ENCODE peak calls at places on chromosomes 5 and 9, in seven cellular contexts. F, M, S, X, P, N and B are unnamed samples. For H3K4me1 and H3K36me3, the result is how much of the 10 kb centered on the place peaks cover.

GRCh38 chr5:65808261-65808741 is 86.3 kb downstream of the NLN start:
- DNase-seq in F (no peak), N (no peak), M (no peak), P (no peak), X (no peak), S (no peak), B (no peak)

GRCh38 chr9:4371108-4371507 is 71.2 kb upstream of the GLIS3 start:
- DNase-seq in S (no peak), F (no peak), P (no peak), M (no peak), X (no peak), N (no peak), B (no peak)

GRCh38 chr5:8842906-8843590 is 702.8 kb downstream of the SEMA5A start:
- DNase-seq in N (no peak), S (no peak), M (no peak), P (no peak), X (no peak), F (no peak), B (no peak)

GRCh38 chr5:161546463-161547301 is at the start of gene GABRB2:
- DNase-seq in F (no peak), P (peak), X (peak), M (peak), S (peak), N (no peak), B (peak)

GRCh38 chr5:137487600-137487999 is 11.5 kb downstream of the SPOCK1 start:
- DNase-seq in N (no peak), X (no peak), S (no peak), F (peak), P (peak), M (no peak), B (peak)

GRCh38 chr5:134142806-134143205 is 28.3 kb downstream of the TCF7 start:
- DNase-seq in F (peak), S (peak), M (no peak), N (peak), P (no peak), X (peak), B (peak)

GRCh38 chr9:90013778-90014177 is 409.0 kb downstream of the GADD45G start:
- DNase-seq in P (no peak), F (no peak), N (no peak), M (no peak), S (no peak), X (no peak), B (no peak)

GRCh38 chr5:64691333-64691732 is 1.0 kb downstream of the SHISAL2B start:
- DNase-seq in X (no peak), F (no peak), S (no peak), P (no peak), N (no peak), M (no peak), B (no peak)

GRCh38 chr5:151923865-151924264 is 786 bp downstream of the GLRA1 start:
- DNase-seq in P (no peak), F (no peak), M (no peak), X (no peak), N (no peak), S (peak), B (no peak)

GRCh38 chr5:53166101-53166500 is 56.5 kb upstream of the MOCS2 start:
- DNase-seq in M (no peak), P (no peak), N (no peak), F (no peak), X (no peak), S (no peak), B (no peak)

GRCh38 chr5:80957031-80957761 is 3.0 kb upstream of the RASGRF2 start:
- DNase-seq in X (no peak), P (no peak), N (no peak), S (no peak), F (no peak), M (no peak), B (no peak)

GRCh38 chr5:80959138-80959537 is 1.0 kb upstream of the RASGRF2 start:
- DNase-seq in F (no peak), X (no peak), M (no peak), S (no peak), N (no peak), P (no peak), B (no peak)

GRCh38 chr5:80959768-80960442 is at the start of gene RASGRF2:
- DNase-seq in N (peak), F (no peak), X (peak), S (no peak), P (peak), M (no peak), B (no peak)

GRCh38 chr5:80960531-80961375 is 590 bp downstream of the RASGRF2 start:
- DNase-seq in X (peak), P (peak), M (no peak), N (no peak), S (no peak), F (no peak), B (no peak)

GRCh38 chr5:80958611-80959010 is 1.6 kb upstream of the RASGRF2 start:
- DNase-seq in P (no peak), F (no peak), M (no peak), N (no peak), S (no peak), X (no peak), B (no peak)
- H3K4me3 ChIP-seq in P (no peak), F (no peak), M (no peak), N (no peak), S (no peak), X (no peak), B (no peak)

GRCh38 chr9:134655591-134656333 is 14.2 kb downstream of the COL5A1 start:
- DNase-seq in N (no peak), X (peak), P (peak), S (no peak), M (no peak), F (no peak), B (no peak)
- H3K4me1 ChIP-seq in N (under half), X (under half), P (under half), S (under half), M (under half), F (under half), B (under half)

GRCh38 chr5:157236423-157236822 is 29.5 kb upstream of the CYFIP2 start:
- DNase-seq in M (no peak), X (no peak), P (no peak), N (no peak), F (no peak), S (no peak), B (no peak)

GRCh38 chr5:157230610-157231009 is 35.3 kb upstream of the CYFIP2 start:
- DNase-seq in M (no peak), N (no peak), P (no peak), S (no peak), X (no peak), F (no peak), B (no peak)

GRCh38 chr5:157233515-157233914 is 32.4 kb upstream of the CYFIP2 start:
- DNase-seq in M (no peak), P (no peak), N (no peak), F (no peak), S (no peak), X (no peak), B (no peak)

DNA sequence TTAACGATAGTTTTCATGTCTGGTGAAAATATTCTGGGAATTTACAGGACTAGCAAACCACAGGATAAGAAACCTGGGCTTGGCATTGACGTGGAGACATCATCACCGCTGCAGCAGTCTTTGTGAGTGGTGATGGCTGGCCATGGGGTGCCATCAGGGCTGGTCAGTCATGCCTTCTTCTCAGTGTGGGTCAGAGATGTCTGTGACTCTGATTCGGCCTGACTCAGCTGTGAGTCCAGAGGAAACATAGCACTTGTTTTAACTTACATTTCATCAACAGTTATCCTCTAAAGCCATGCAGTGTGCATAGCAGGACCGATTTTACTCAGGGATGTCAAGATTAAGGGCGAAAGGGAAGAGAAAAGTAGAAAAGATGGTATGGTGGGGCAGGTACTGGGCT is 33.2 kb upstream of the CYFIP2 start:
- DNase-seq in M (no peak), S (no peak), N (no peak), F (no peak), X (no peak), P (no peak), B (no peak)
- H3K36me3 ChIP-seq in M (under half), S (under half), N (under half), F (under half), X (under half), P (under half), B (under half)

GRCh38 chr5:173237821-173238220 is 2.8 kb upstream of the NKX2-5 start:
- DNase-seq in S (no peak), M (no peak), F (no peak), N (no peak), X (no peak), P (no peak), B (no peak)

GRCh38 chr5:173240091-173241050 is 5.4 kb upstream of the NKX2-5 start:
- DNase-seq in S (no peak), P (no peak), M (no peak), N (no peak), X (no peak), F (no peak), B (no peak)

GRCh38 chr5:173239233-173239593 is 4.2 kb upstream of the NKX2-5 start:
- DNase-seq in P (no peak), N (no peak), X (no peak), F (no peak), S (no peak), M (no peak), B (no peak)

GRCh38 chr5:173236531-173237501 is 1.8 kb upstream of the NKX2-5 start:
- DNase-seq in S (no peak), X (no peak), M (no peak), P (no peak), F (no peak), N (no peak), B (no peak)

GRCh38 chr5:173238312-173239232 is 3.6 kb upstream of the NKX2-5 start:
- DNase-seq in S (no peak), F (no peak), P (no peak), M (no peak), N (no peak), X (no peak), B (no peak)
- H3K4me3 ChIP-seq in S (no peak), F (peak), P (peak), M (no peak), N (no peak), X (no peak), B (peak)

GRCh38 chr5:56827923-56828322 is 12.6 kb downstream of the MAP3K1 start:
- DNase-seq in X (no peak), P (no peak), S (no peak), N (no peak), M (no peak), F (no peak), B (no peak)

GRCh38 chr5:56825222-56825824 is 10.0 kb downstream of the MAP3K1 start:
- DNase-seq in X (no peak), M (no peak), S (no peak), P (no peak), F (no peak), N (no peak), B (no peak)

GRCh38 chr5:56833325-56833724 is 18.0 kb downstream of the MAP3K1 start:
- DNase-seq in P (no peak), F (no peak), S (no peak), M (no peak), N (no peak), X (no peak), B (no peak)

GRCh38 chr5:56827043-56827442 is 11.7 kb downstream of the MAP3K1 start:
- DNase-seq in P (no peak), M (peak), S (no peak), X (no peak), N (no peak), F (no peak), B (no peak)

DNA sequence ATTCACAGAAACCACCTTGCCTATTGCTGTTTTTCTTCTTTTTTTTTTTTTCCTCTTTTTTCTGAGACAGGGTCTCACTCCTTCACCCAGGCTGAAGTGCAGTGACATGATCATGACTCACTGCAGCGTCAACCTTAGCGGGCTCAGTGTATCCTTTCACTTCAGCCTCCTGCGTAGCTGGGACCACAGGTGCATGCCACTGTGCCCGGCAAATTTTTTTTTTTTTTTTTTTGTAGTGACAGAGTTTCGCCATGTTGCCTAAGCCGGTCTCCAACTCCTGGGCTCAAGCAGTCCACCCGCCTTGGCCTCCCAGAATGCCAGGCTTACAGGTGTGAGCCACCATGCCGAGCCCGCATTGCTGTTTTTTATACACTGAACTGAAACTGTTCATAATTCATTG is 13.8 kb downstream of the MAP3K1 start:
- DNase-seq in F (no peak), M (peak), S (no peak), P (no peak), X (no peak), N (peak), B (no peak)
- H3K4me1 ChIP-seq in F (half or more), M (half or more), S (under half), P (under half), X (under half), N (under half), B (under half)

GRCh38 chr5:55345327-55345726 is 37.5 kb downstream of the MTREX start:
- DNase-seq in M (no peak), X (no peak), N (no peak), F (no peak), S (no peak), P (no peak), B (no peak)

GRCh38 chr5:55350754-55351153 is 43.0 kb downstream of the MTREX start:
- DNase-seq in N (no peak), S (no peak), M (no peak), X (no peak), F (no peak), P (no peak), B (no peak)
- H3K36me3 ChIP-seq in N (half or more), S (half or more), M (under half), X (half or more), F (under half), P (under half), B (half or more)

DNA sequence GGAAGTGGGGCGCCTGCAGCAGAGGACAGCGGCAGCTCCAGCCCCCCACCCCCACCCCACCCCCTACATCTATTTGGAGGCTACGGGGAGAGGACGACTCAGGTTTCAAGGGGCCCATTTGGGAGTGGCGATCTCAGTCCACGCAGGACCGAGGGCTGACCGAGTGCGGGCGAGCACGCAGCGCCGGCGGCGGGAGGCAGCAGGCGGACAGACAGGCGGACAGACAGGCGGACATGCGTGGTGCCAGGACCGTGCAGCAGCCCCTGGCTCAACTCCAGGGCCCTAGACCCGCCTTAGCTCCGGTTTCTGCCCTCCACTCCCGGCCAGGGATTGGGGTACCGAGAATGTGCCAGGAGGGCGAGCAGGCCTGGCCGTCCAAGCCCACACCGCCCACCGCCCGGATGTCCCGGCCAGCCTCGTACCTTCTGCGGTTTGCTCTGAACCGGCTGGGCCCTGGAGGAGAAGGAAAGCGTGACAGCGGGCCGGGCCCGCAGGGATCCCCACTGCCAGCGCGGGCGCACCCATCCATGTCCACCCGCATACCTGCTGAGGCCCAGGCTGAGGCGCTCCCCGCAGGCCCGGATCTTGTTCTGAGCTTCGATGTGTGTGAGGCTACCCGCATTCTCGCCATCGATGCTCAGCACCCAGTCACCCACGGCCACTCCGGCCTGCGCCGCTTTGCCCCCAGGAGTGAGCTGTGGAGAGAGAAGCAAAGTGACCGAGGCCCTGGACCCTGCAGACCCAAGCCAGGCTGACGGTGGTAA is 5.2 kb downstream of the PDLIM7 start:
- DNase-seq in N (no peak), S (no peak), P (no peak), X (peak), M (no peak), F (no peak), B (no peak)
- H3K4me3 ChIP-seq in N (no peak), S (no peak), P (no peak), X (no peak), M (no peak), F (no peak), B (no peak)

GRCh38 chr5:177308740-177309139 is 3.0 kb downstream of the MXD3 start:
- DNase-seq in N (no peak), S (no peak), X (peak), M (no peak), P (no peak), F (no peak), B (no peak)

GRCh38 chr5:177311361-177311722 is 356 bp downstream of the MXD3 start:
- DNase-seq in M (no peak), X (peak), S (peak), P (no peak), N (no peak), F (no peak), B (no peak)

GRCh38 chr5:177310332-177310731 is 1.4 kb downstream of the MXD3 start:
- DNase-seq in P (no peak), N (no peak), X (peak), S (no peak), M (no peak), F (peak), B (no peak)

GRCh38 chr5:177310757-177311173 is 933 bp downstream of the MXD3 start:
- DNase-seq in S (no peak), N (peak), F (no peak), M (peak), P (no peak), X (peak), B (no peak)

DNA sequence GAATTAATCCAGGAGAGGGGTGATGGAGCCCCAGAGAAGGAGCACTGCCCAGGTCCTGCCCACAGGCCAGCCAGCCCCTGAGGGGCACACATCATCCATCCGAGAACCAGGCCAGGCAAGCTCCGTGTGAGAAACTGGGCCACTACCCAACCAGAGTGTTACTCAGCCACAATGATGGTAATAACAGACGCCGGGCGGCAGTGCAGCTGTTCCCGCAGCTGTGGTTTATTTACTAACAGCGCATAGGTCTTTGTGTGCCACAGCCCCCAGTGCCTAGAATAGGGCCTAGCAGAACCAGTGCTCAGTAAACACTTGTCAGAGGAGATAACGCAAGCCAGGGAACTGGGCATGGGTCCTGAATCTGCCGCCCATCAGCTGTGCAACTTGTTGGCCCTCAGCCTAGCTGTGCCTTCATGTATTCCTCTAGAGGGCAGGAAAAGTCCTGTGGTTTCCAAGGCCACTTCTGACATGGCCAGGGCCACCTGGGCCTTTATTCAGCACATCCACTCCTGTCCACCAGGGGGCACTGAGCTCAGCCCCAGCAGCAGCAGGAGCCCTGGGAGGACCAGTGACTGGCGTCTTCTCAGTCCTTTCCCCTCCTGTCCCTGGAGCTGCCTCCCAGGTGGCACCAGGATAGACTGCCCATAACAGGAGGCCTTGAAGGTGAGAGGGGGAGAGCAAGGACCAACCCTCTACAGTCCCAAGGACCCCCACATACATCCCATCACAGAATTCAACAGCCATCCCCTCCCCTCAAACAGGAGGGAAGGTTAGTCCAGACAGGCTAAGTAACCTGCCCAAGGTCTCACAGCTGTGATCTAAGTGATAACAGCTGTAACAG is 2.1 kb downstream of the MXD3 start:
- DNase-seq in S (peak), N (peak), F (peak), P (peak), X (peak), M (peak), B (no peak)
- H3K4me1 ChIP-seq in S (under half), N (under half), F (under half), P (under half), X (under half), M (under half), B (under half)